ENCODE peak calls at places on chromosomes 6 and 20, in four cellular contexts. One of them, this sample, is unnamed.

GRCh38 chr20:52840041-52840440 is 132.1 kb upstream of the TSHZ2 start:
- DNase-seq in A549: no peak
- DNase-seq in esophagus muscularis mucosa: no peak
- DNase-seq in transverse colon: no peak
- DNase-seq in this sample: no peak

GRCh38 chr20:1656844-1657243 is 735 bp downstream of the SIRPG start:
- DNase-seq in A549: no peak
- DNase-seq in esophagus muscularis mucosa: no peak
- DNase-seq in transverse colon: no peak
- DNase-seq in this sample: no peak

GRCh38 chr6:117545161-117545595 is 57.1 kb downstream of the GOPC start:
- DNase-seq in A549: no peak
- DNase-seq in esophagus muscularis mucosa: no peak
- DNase-seq in transverse colon: no peak
- DNase-seq in this sample: no peak

GRCh38 chr20:50980851-50981713 is 22.5 kb downstream of the MOCS3 start:
- DNase-seq in A549: peak; percentile 78
- DNase-seq in esophagus muscularis mucosa: no peak
- DNase-seq in transverse colon: peak; percentile 55
- DNase-seq in this sample: no peak

GRCh38 chr6:109342564-109342963 is 39.7 kb downstream of the CD164 start:
- DNase-seq in A549: no peak
- DNase-seq in esophagus muscularis mucosa: no peak
- DNase-seq in transverse colon: no peak
- DNase-seq in this sample: no peak

GRCh38 chr20:5400164-5400762 is 83.5 kb upstream of the PROKR2 start:
- DNase-seq in A549: no peak
- DNase-seq in esophagus muscularis mucosa: no peak
- DNase-seq in transverse colon: no peak
- DNase-seq in this sample: no peak

GRCh38 chr6:127299522-127300240 is 33.0 kb downstream of the RNF146 start:
- DNase-seq in A549: no peak
- DNase-seq in esophagus muscularis mucosa: no peak
- DNase-seq in transverse colon: no peak
- DNase-seq in this sample: no peak

GRCh38 chr20:4082406-4083102 is 67.2 kb upstream of the RNF24 start:
- DNase-seq in A549: no peak
- DNase-seq in esophagus muscularis mucosa: no peak
- DNase-seq in transverse colon: peak; percentile 32
- DNase-seq in this sample: peak; percentile 84

GRCh38 chr6:21219856-21220255 is 373.7 kb upstream of the SOX4 start:
- DNase-seq in A549: no peak
- DNase-seq in esophagus muscularis mucosa: no peak
- DNase-seq in transverse colon: no peak
- DNase-seq in this sample: no peak

GRCh38 chr6:46217671-46218131 is 46.9 kb upstream of the ENPP5 start:
- DNase-seq in A549: no peak
- DNase-seq in esophagus muscularis mucosa: no peak
- DNase-seq in transverse colon: no peak
- DNase-seq in this sample: no peak
- TF ChIP-seq EP300 in A549: no peak
- TF ChIP-seq EP300 in esophagus muscularis mucosa: peak; percentile 75
- TF ChIP-seq EP300 in transverse colon: peak; percentile 55
- TF ChIP-seq EP300 in this sample: peak; percentile 51

DNA sequence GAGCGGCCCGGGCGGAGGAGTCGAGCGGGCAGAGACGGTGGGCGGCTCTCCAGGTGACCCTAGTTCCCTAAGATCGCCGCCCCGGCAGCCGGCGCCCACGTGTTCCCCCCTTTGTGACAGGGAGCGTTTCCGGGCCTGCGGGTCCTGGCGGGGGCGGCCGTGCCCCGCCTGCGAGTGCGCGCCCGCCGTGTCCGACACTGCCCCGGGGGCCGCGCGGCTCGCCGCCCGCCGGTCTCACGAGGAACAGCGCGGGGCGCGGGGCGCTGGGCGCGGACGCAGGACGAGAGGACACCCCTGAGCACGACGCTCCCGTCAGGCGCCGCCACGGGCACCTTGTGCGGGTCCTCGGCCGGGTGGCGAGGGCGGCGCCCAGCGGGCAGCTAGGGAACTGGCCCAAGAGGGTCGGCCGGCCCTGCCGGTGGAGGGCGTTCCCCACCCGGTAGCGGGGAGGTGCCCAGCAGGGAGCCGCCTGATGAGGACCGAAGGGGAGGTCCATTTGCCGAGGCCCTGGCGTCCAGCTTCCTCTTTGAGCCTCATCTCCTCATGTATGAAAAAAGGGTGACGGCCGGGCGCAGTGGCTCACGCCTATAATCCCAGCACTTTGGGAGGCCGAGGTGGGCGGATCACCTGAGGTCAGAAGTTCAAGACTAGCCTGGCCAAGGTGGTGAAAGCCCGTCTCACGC is at the start of gene VARS1:
- DNase-seq in A549: peak; percentile 92
- DNase-seq in esophagus muscularis mucosa: peak; percentile 95
- DNase-seq in transverse colon: peak; percentile 96
- DNase-seq in this sample: peak; percentile 96
- TF ChIP-seq EP300 in A549: no peak
- TF ChIP-seq EP300 in esophagus muscularis mucosa: no peak
- TF ChIP-seq EP300 in transverse colon: no peak
- TF ChIP-seq EP300 in this sample: no peak

GRCh38 chr6:137352859-137353258 is 133.7 kb upstream of the IFNGR1 start:
- DNase-seq in A549: peak; percentile 18
- DNase-seq in esophagus muscularis mucosa: no peak
- DNase-seq in transverse colon: peak; percentile 12
- DNase-seq in this sample: no peak
- TF ChIP-seq EP300 in A549: no peak
- TF ChIP-seq EP300 in esophagus muscularis mucosa: no peak
- TF ChIP-seq EP300 in transverse colon: no peak
- TF ChIP-seq EP300 in this sample: no peak

DNA sequence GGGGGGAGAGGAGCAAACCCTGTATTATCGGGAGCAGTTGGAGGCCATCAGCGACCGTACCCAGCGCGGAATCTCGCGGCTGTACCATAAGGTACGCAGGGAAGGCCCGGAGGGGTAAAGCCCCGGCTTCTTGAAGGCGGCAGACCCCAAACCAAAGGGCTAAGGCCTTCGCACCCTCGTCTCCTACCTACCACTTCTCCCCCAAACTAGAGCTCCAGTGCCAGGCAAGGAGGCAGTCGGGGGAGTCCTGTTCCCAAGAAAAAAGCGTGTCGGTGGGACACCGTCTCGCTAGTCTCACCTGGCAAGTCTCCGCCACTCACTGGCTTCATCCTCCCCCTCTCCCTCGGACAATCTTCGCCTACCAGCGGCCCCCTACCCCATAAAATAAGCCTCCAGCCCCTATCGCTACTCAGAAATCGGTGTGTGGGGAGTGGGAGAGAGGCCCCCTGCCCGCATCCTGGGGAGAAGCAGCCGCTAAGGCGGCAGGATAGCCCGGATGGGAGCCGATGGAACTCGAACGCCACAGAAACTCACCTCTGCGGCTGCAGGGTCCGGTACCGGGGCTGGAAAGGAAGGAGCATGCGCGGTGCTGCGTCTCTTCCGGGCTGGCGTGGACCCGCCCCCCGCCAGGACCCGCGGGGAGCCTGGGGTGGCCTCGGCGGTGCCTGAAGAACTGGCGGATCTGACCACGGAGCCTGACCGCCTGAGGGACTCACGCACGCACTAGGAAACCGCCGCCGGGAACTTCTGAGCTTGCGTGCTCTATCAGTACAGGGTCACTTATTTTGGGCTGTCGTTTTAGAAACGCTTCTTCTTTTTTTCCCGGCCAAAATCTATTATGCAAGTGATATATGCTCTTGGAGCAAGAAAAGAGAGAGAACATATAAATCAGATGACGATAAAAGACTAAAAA is at the start of gene RPS10:
- DNase-seq in A549: peak; percentile 90
- DNase-seq in esophagus muscularis mucosa: peak; percentile 96
- DNase-seq in transverse colon: peak; percentile 94
- DNase-seq in this sample: peak; percentile 97
- TF ChIP-seq EP300 in A549: no peak
- TF ChIP-seq EP300 in esophagus muscularis mucosa: no peak
- TF ChIP-seq EP300 in transverse colon: no peak
- TF ChIP-seq EP300 in this sample: no peak

DNA sequence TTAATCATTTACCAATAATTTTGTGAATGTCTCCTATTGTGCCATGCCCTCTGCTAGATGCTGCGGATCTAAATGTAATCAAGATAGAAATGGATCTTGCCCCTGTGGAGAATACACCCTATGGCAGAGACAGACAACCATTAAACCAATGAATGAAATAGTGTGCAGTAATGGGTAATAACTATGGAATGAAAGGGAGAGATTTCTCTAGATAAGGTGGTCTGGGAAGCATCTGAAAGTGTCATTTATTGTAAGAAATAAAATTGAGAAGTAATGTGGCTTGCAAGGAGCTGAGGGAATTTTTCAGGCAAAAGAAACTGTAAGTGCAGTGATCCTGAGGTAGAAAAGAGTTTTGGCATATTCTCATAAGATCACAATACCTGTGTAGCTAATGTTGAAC is 430.0 kb downstream of the LMBRD1 start:
- DNase-seq in A549: no peak
- DNase-seq in esophagus muscularis mucosa: no peak
- DNase-seq in transverse colon: no peak
- DNase-seq in this sample: no peak
- TF ChIP-seq EP300 in A549: no peak
- TF ChIP-seq EP300 in esophagus muscularis mucosa: no peak
- TF ChIP-seq EP300 in transverse colon: no peak
- TF ChIP-seq EP300 in this sample: no peak

DNA sequence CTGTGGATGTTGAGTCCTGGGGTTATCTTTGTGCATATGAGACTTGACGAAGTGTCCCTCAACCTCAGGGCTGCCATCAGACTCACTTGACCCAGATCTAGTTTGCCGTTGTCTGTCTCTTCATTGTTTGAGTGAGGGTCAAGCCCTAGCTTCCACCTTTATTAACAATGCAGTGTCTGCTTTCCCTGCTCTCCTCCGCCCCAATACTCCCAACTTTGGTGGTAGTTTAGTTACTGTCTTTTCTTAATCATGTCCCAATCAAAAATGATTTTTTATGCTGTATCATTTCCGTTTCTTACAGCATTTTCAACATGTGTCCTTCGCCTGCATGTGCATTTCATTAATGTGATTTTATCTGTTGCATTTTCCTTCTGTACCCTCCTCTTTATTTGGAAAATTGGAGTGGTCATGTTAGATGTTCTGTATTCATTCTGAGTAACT is 2.1 kb downstream of the TBPL1 start:
- DNase-seq in A549: no peak
- DNase-seq in esophagus muscularis mucosa: no peak
- DNase-seq in transverse colon: no peak
- DNase-seq in this sample: no peak
- TF ChIP-seq EP300 in A549: no peak
- TF ChIP-seq EP300 in esophagus muscularis mucosa: no peak
- TF ChIP-seq EP300 in transverse colon: no peak
- TF ChIP-seq EP300 in this sample: no peak

This sample was measured in sigmoid colon.